ENCODE peak calls at places on chromosomes 11 and 22, in four cellular contexts. W, V, Y and F are unnamed samples.

GRCh38 chr11:111762981-111763643 is 3.1 kb downstream of the PPP2R1B start:
- DNase-seq in Y (no peak), W (no peak), V (no peak), F (no peak)

GRCh38 chr11:35404397-35404775 is 15.0 kb downstream of the SLC1A2 start:
- DNase-seq in V (no peak), Y (peak), W (peak), F (peak)

GRCh38 chr11:105100206-105100605 is 39.4 kb downstream of the CARD18 start:
- DNase-seq in W (no peak), Y (no peak), V (no peak), F (no peak)

GRCh38 chr11:61980783-61981541 is 13.5 kb upstream of the FTH1 start:
- DNase-seq in Y (no peak), W (no peak), V (no peak), F (no peak)

GRCh38 chr22:50531546-50532352 is 1.9 kb upstream of the TYMP start:
- DNase-seq in V (peak), Y (peak), W (peak), F (peak)

GRCh38 chr11:45803981-45804805 is 756 bp upstream of the SLC35C1 start:
- DNase-seq in Y (peak), V (peak), W (peak), F (peak)

GRCh38 chr11:85893378-85893777 is 38.2 kb downstream of the CCDC83 start:
- DNase-seq in Y (no peak), V (no peak), W (no peak), F (no peak)

GRCh38 chr11:72816404-72816990 is 2.3 kb downstream of the ATG16L2 start:
- DNase-seq in Y (peak), V (no peak), W (no peak), F (no peak)

GRCh38 chr11:12198261-12198925 is 88.0 kb downstream of the MICAL2 start:
- DNase-seq in Y (no peak), V (no peak), W (no peak), F (peak)

GRCh38 chr11:35357893-35358292 is 61.5 kb downstream of the SLC1A2 start:
- DNase-seq in W (no peak), Y (no peak), V (no peak), F (no peak)

GRCh38 chr22:27331526-27332281 is 469.9 kb downstream of the MN1 start:
- DNase-seq in V (no peak), Y (peak), W (peak), F (peak)

GRCh38 chr11:40885257-40885947 is 574.0 kb downstream of the LRRC4C start:
- DNase-seq in V (no peak), Y (no peak), W (no peak), F (no peak)

GRCh38 chr11:43574949-43575915 is 105.3 kb upstream of the HSD17B12 start:
- DNase-seq in V (peak), Y (peak), W (no peak), F (no peak)

GRCh38 chr11:63641727-63642126 is 27.5 kb upstream of the PLAAT3 start:
- DNase-seq in Y (no peak), W (no peak), V (no peak), F (no peak)

GRCh38 chr11:91776660-91777059 is 448.0 kb upstream of the FAT3 start:
- DNase-seq in V (peak), W (peak), Y (no peak), F (peak)

GRCh38 chr11:93005239-93005638 is 35.8 kb downstream of the MTNR1B start:
- DNase-seq in W (no peak), V (no peak), Y (no peak), F (no peak)

GRCh38 chr11:133711545-133711944 is 133.8 kb downstream of the SPATA19 start:
- DNase-seq in W (no peak), V (no peak), Y (no peak), F (no peak)

GRCh38 chr22:30308518-30309230 is 18.1 kb downstream of the TBC1D10A start:
- DNase-seq in Y (no peak), W (no peak), V (no peak), F (no peak)

GRCh38 chr11:86931965-86932332 is 23.2 kb downstream of the FZD4 start:
- DNase-seq in V (no peak), Y (peak), W (peak), F (no peak)

GRCh38 chr11:44566952-44567875 is 1.8 kb downstream of the CD82 start:
- DNase-seq in Y (peak), W (no peak), V (no peak), F (no peak)

GRCh38 chr22:41925783-41926460 is 684 bp downstream of the TNFRSF13C start:
- DNase-seq in Y (peak), V (peak), W (peak), F (peak)

GRCh38 chr11:65428578-65429068 is 6.0 kb downstream of the NEAT1 start:
- DNase-seq in W (no peak), V (no peak), Y (no peak), F (no peak)

GRCh38 chr22:37331811-37332536 is 49.7 kb downstream of the CYTH4 start:
- DNase-seq in W (no peak), V (no peak), Y (peak), F (no peak)

GRCh38 chr11:12675951-12676711 is 1.9 kb downstream of the TEAD1 start:
- DNase-seq in Y (no peak), W (no peak), V (no peak), F (no peak)

GRCh38 chr11:63768232-63769043 is at the start of gene ZFTA:
- DNase-seq in V (peak), W (peak), Y (peak), F (peak)

GRCh38 chr22:20749453-20749852 is 24.5 kb upstream of the SERPIND1 start:
- DNase-seq in Y (no peak), V (no peak), W (peak), F (no peak)

GRCh38 chr11:77223797-77224196 is 77.7 kb downstream of the GDPD4 start:
- DNase-seq in W (no peak), Y (no peak), V (no peak), F (no peak)

GRCh38 chr11:113351061-113351460 is 36.5 kb upstream of the ANKK1 start:
- DNase-seq in W (no peak), V (no peak), Y (no peak), F (no peak)

GRCh38 chr11:86214710-86215109 is 29.8 kb upstream of the EED start:
- DNase-seq in V (no peak), W (no peak), Y (peak), F (no peak)

GRCh38 chr11:102283088-102283487 is 34.2 kb upstream of the BIRC3 start:
- DNase-seq in Y (no peak), W (no peak), V (no peak), F (no peak)

GRCh38 chr22:27139935-27140493 is 482.6 kb downstream of the MIAT start:
- DNase-seq in W (peak), Y (no peak), V (no peak), F (no peak)

GRCh38 chr11:111960916-111961315 is 23.8 kb downstream of the DIXDC1 start:
- DNase-seq in V (no peak), W (no peak), Y (no peak), F (peak)

GRCh38 chr11:21641839-21642238 is 551.0 kb upstream of the ANO5 start:
- DNase-seq in V (no peak), Y (no peak), W (no peak), F (no peak)

GRCh38 chr11:73191151-73191550 is 26.9 kb upstream of the P2RY2 start:
- DNase-seq in W (no peak), Y (no peak), V (no peak), F (no peak)

GRCh38 chr11:58994171-58994570 is 54.9 kb downstream of the GLYATL1 start:
- DNase-seq in Y (no peak), W (no peak), V (no peak), F (no peak)

GRCh38 chr11:69864930-69865661 is 45.9 kb upstream of the FGF3 start:
- DNase-seq in W (no peak), Y (no peak), V (no peak), F (no peak)

GRCh38 chr22:42991010-42991651 is 23.8 kb downstream of the PACSIN2 start:
- DNase-seq in V (no peak), W (no peak), Y (peak), F (peak)

GRCh38 chr11:88340366-88340930 is 2.9 kb upstream of the CTSC start:
- DNase-seq in W (no peak), Y (no peak), V (no peak), F (no peak)

DNA sequence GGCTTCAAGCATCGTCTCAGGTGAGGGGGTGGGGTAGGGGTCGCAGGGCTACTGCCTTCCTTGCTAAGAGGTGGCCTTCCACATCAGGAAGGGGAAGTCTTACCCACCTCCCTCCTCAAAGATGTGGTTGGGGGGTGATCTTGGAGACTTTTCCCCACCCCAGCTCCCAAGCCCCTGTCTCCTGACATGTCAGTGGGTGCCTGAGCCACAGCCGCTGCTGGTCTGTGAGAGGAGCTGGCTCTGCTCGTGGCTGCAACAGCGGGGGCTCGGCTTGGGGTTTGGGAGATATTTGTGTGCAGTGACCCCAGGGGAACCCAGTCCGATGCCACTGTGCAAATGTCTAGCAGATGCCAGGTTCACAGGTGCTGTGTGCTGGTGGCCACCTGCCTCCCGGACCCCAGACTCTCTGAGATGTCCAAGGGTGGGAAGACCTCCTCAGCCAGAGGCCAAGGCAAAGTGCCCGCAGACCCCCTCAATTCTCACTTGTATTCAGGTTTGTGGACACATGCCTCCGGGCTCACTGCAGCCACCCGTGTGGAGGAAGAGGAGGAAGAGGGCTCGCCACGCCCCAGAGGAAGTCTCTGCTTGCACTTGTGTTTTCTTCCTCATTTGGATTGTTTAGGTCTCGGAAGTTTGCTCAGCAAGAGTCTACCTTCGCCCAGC is 1.9 kb downstream of the KCNQ1 start:
- DNase-seq in V (no peak), Y (peak), W (peak), F (no peak)
- H3K4me3 ChIP-seq in V (no peak), Y (no peak), W (no peak), F (no peak)

GRCh38 chr22:17794726-17795125 is 20.5 kb upstream of the BID start:
- DNase-seq in W (no peak), Y (no peak), V (no peak), F (no peak)

GRCh38 chr22:17796695-17797094 is 22.4 kb upstream of the BID start:
- DNase-seq in Y (no peak), W (no peak), V (no peak), F (no peak)

GRCh38 chr22:17795661-17796548 is 21.6 kb upstream of the BID start:
- DNase-seq in Y (no peak), V (no peak), W (no peak), F (no peak)

GRCh38 chr22:17792854-17793434 is 18.7 kb upstream of the BID start:
- DNase-seq in W (peak), Y (no peak), V (no peak), F (no peak)

DNA sequence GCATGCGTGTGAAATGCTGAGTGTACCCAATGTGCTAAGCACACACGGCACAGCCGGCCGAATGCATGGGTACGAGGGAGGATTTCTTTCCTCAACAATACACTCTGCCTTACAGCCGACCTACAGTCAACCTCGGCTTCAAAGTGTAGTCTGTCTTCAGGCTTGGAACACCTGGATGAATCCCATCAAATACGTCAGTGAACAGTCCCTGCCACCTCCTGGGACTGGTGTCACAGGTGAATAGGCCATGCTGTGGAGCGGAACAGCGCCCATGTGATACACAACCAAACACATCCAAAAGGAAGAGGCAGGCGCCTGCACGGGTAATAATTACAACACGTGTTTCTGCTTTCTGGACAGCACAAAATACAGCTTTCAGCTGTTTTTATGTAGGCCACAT is 20.9 kb upstream of the BID start:
- DNase-seq in W (no peak), V (no peak), Y (no peak), F (no peak)
- TF ChIP-seq POLR2A in W (no peak), V (no peak), Y (no peak), F (no peak)

DNA sequence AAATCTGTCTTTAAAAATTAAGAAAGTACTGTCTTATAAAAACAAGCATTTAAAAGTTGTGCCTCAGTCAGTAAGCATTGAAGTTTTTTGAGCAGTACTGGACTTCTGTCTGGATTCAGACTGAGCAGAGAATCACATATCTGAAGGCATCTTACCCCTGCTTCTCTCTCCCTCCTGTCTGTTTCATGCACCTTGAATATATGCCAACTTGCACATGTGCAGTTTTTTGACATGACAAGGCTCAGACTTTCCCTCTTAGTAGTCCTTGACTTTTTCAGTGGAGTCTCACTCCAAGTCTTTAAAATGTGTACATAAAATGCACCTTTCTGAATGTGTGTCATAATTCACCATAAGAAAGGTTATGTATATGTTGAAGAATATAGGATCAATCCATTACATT is 19.8 kb downstream of the SPECC1L start:
- DNase-seq in V (no peak), W (no peak), Y (no peak), F (no peak)
- H3K4me3 ChIP-seq in V (no peak), W (no peak), Y (no peak), F (no peak)

DNA sequence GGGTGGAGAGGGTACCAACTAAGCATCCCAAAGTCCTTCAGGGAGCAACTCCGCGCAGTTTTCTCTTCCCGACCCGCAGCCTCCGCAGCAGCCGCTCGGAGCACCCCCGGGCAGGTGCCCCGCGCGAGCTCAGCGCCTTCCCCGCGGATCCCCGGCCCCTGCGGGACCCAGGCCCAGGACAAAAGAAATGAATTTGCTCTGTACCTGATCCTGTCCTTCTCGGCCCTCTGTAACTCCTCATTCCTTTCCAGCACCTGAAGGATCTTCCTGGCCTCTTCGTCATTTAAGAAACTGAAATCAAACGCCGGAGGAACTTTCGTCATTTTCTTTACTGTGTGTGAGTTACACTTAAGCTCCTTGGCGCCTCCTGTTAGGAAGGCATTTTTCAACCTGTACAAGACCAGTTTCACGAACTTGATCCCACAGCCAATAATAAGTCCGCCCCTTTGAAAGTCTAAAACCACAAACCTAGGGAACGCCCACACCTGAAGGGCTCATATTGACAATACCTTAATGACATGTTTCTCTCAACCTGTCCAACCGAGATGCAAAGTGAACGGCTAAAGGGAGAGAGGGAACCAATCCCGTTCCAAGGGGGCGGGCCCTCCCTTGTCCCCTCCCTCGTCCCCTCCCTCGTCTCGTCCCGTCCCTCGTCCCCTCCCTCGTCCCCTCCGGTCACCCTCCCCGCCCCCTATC is at the start of gene EXPH5:
- DNase-seq in Y (peak), V (peak), W (peak), F (peak)
- TF ChIP-seq POLR2A in Y (no peak), V (no peak), W (peak), F (peak)

DNA sequence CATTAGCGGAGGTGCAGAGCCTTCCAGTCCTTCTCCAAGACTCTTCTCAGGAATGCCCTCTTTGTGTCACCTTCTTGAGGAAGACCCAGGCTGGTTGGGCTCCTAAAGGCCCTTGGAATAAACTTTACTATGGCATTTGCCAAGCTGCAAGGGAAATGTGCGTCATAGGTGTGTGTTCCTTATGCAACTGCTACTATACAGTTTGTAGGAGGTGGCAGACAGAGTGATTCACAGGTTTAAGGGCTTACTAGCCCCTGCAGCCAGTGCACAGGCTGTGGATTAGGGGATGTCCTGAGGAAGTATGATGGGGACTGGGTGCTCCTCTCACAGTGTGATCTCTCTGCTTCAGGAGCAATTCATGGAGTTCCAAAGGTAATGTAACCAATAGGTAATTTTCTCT is 74.6 kb downstream of the TENM4 start:
- DNase-seq in V (no peak), W (no peak), Y (no peak), F (no peak)
- H3K4me3 ChIP-seq in V (no peak), W (no peak), Y (no peak), F (no peak)